ENCODE peak calls at places on chromosomes 7 and 10, in seven cellular contexts. S is prostate gland, R is A549, V is Peyer's patch, N is IMR-90, C is esophagus squamous epithelium, W is uterus. U is an unnamed sample.

GRCh38 chr7:22295402-22296264 is 61.3 kb downstream of the RAPGEF5 start:
- DNase-seq in N (no peak), S (no peak), V (no peak), R (no peak), W (no peak), C (no peak), U (no peak)

GRCh38 chr7:158310924-158311713 is 276.5 kb downstream of the PTPRN2 start:
- DNase-seq in W (no peak), N (no peak), V (no peak), C (no peak), R (no peak), S (no peak), U (no peak)

GRCh38 chr7:123769371-123769770 is 20.6 kb upstream of the WASL start:
- DNase-seq in C (no peak), W (no peak), S (no peak), R (peak; percentile 76), N (peak; percentile 5), V (no peak), U (peak; percentile 85)

GRCh38 chr10:10794776-10795175 is 222.9 kb upstream of the CELF2 start:
- DNase-seq in N (peak; percentile 83), W (no peak), R (no peak), V (no peak), C (no peak), S (no peak), U (no peak)

GRCh38 chr10:28284126-28284525 is 18.7 kb downstream of the MPP7 start:
- DNase-seq in S (peak; percentile 70), W (no peak), V (no peak), C (no peak), R (no peak), N (no peak), U (peak; percentile 28)

GRCh38 chr10:77456414-77456813 is 181.2 kb downstream of the KCNMA1 start:
- DNase-seq in N (peak; percentile 7), R (no peak), S (no peak), C (no peak), W (no peak), V (peak; percentile 64), U (peak; percentile 34)

GRCh38 chr7:77550586-77550985 is 13.5 kb downstream of the PTPN12 start:
- DNase-seq in V (no peak), W (no peak), N (peak; percentile 22), C (no peak), R (no peak), S (no peak), U (no peak)

GRCh38 chr10:391304-391703 is 256.0 kb downstream of the ZMYND11 start:
- DNase-seq in C (no peak), R (no peak), S (no peak), V (no peak), N (no peak), W (no peak), U (no peak)

GRCh38 chr10:120727001-120727400 is 124.2 kb upstream of the WDR11 start:
- DNase-seq in V (no peak), S (no peak), W (no peak), C (no peak), R (no peak), N (no peak), U (no peak)

GRCh38 chr10:71770255-71770654 is 3.1 kb downstream of the VSIR start:
- DNase-seq in S (no peak), C (no peak), W (no peak), R (no peak), N (peak; percentile 53), V (no peak), U (no peak)

GRCh38 chr10:118924493-118924892 is 105.0 kb upstream of the NANOS1 start:
- DNase-seq in C (no peak), S (no peak), N (no peak), R (no peak), W (no peak), V (no peak), U (no peak)

GRCh38 chr10:129766611-129767550 is 197.2 kb downstream of the EBF3 start:
- DNase-seq in V (peak; percentile 44), N (no peak), W (peak; percentile 7), R (no peak), C (no peak), S (no peak), U (no peak)

GRCh38 chr7:12444785-12445184 is 41.1 kb upstream of the VWDE start:
- DNase-seq in W (no peak), R (no peak), C (no peak), S (no peak), N (no peak), V (no peak), U (no peak)

GRCh38 chr10:71241114-71241898 is 28.9 kb downstream of the UNC5B start:
- DNase-seq in W (peak; percentile 79), N (peak; percentile 50), S (peak; percentile 92), V (no peak), C (no peak), R (no peak), U (no peak)

GRCh38 chr7:139647812-139648616 is 124.5 kb downstream of the CLEC2L start:
- DNase-seq in S (no peak), N (peak; percentile 39), V (no peak), R (no peak), C (no peak), W (no peak), U (no peak)

GRCh38 chr7:155356323-155357105 is 58.8 kb downstream of the INSIG1 start:
- DNase-seq in S (no peak), C (no peak), W (no peak), V (peak; percentile 23), N (no peak), R (peak; percentile 43), U (peak; percentile 63)

GRCh38 chr10:114393886-114394285 is 10.4 kb downstream of the AFAP1L2 start:
- DNase-seq in S (no peak), R (no peak), W (no peak), C (no peak), N (no peak), V (no peak), U (no peak)

GRCh38 chr10:102230264-102230860 is 4.3 kb downstream of the ELOVL3 start:
- DNase-seq in V (peak; percentile 61), R (peak; percentile 66), N (peak; percentile 42), C (no peak), S (peak; percentile 21), W (peak; percentile 40), U (peak; percentile 58)
- TF ChIP-seq POLR2A in V (no peak), R (no peak), N (no peak), C (no peak), S (no peak), W (no peak), U (no peak)

DNA sequence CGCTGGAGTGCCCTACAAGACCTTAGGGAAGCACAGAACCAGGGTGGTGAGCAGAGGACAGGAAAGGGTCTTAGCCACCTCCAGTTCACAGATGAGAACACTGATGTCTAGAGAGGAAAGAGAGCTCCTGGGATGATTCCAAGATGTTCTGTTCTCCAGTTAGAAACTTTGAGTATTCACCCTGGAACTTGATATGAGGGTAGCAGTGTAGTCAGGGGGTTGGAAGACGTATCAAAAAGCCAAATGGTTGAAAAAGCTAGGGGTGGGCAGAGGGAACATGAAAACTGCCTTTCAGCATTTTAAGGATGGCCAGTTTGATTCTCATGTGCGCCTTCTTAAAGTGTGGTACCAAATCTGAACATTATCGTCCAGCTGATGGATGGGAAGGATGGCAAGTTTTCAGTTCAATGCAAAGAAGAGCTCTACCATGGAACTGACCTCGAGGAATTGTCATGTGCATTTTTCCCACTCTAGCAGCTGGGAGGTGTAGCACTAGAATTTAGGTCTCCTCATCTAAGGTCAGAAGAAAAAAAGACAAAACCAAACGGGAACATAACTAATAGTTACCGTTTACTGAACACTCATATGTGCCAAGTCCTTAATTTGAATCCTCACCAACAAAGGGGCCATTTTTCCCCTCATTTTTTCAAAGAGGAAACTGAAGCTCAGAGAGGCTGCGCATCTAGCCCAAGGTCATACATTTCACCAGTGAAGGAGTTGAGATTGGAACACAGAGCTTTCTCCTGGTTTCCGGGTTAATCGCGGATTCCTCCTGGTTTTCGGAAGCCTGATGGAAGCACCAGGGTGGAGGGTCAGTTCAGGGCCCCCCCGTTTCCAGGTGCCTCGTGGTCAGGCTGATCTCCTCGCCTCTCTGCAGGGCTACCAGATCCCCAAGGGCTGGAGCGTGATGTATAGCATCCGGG is 6.0 kb upstream of the CYP26A1 start:
- DNase-seq in V (no peak), C (no peak), N (no peak), W (no peak), S (no peak), R (no peak), U (no peak)
- H3K4me3 ChIP-seq in V (no peak overlapping the region), C (no peak overlapping the region), N (no peak overlapping the region), W (no peak overlapping the region), S (no peak overlapping the region), R (peak overlapping the region; percentile 42), U (no peak overlapping the region)

GRCh38 chr10:110779489-110779888 is 92.2 kb upstream of the PDCD4 start:
- DNase-seq in V (no peak), S (no peak), N (no peak), W (no peak), C (no peak), R (no peak), U (no peak)
- TF ChIP-seq POLR2A in V (no peak), S (no peak), N (no peak), W (no peak), C (no peak), R (no peak), U (no peak)

DNA sequence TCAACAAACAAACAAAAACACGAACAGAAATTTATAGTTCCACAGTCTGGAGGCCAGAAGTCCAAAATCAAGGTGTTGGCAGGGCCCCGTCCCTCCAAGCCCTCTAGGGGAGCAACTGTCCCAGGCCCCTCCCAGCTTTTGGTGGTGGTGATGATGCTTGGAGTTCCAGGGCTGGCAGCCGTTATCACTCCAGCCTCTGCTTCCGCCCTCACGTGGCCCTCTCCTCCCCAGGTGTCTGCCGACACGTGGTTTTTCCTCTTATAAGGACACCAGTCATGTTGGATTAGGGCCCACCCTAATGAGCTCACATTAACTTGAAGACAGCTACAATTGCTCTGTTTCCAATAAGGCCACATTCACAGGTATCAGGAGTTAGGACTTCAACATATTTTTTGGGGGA is 49.7 kb downstream of the MICALL2 start:
- DNase-seq in S (no peak), C (no peak), W (no peak), R (no peak), N (no peak), V (no peak), U (no peak)
- H3K4me3 ChIP-seq in S (no peak overlapping the region), C (no peak overlapping the region), W (no peak overlapping the region), R (no peak overlapping the region), N (no peak overlapping the region), V (no peak overlapping the region), U (no peak overlapping the region)

DNA sequence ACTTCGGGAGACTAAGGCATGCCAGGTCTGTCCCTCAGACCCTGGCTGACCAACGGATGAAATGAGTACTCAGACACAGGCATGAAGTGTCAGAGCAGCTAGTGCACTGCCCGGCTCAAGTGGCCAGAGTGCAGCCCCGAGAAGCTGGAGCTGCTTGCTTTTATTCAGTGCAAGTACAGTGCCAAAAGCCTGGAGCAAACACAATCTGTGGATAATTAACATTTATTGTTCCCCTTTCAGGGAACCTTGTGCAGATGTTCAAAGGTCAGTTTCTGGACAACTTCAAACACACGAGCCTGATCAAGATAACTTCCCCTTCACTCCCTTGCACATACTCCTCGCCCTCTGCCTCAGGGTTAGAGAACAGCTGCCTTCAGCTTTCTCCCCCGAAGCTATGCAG is 7.9 kb upstream of the ATE1 start:
- DNase-seq in R (no peak), N (no peak), V (peak; percentile 85), C (no peak), W (no peak), S (no peak), U (peak; percentile 35)
- TF ChIP-seq POLR2A in R (peak; percentile 41), N (no peak), V (peak; percentile 76), C (no peak), W (no peak), S (no peak), U (peak; percentile 8)